ENCODE peak calls at places on chromosomes 12 and 14, in five cellular contexts. O is NCI-H2081 treated with DMSO at 0.1 percent for 48 hours, B is AG09319, P is psoas muscle, W is PC-3. J is an unnamed sample.

GRCh38 chr14:71647086-71647784 is 285.0 kb upstream of the RGS6 start:
- DNase-seq in W (peak; percentile 89), O (no peak), B (no peak), P (no peak), J (no peak)

GRCh38 chr12:111141205-111141604 is 220.8 kb upstream of the MYL2 start:
- DNase-seq in P (no peak), O (no peak), B (no peak), W (no peak), J (no peak)

GRCh38 chr14:58238252-58239247 is 6.1 kb upstream of the PSMA3 start:
- DNase-seq in P (no peak), B (no peak), O (no peak), W (no peak), J (no peak)

GRCh38 chr12:119014368-119014767 is 33.0 kb downstream of the SRRM4 start:
- DNase-seq in W (no peak), O (no peak), P (no peak), B (no peak), J (no peak)

GRCh38 chr14:56212541-56212940 is 94.3 kb downstream of the PELI2 start:
- DNase-seq in W (no peak), O (no peak), P (no peak), B (no peak), J (no peak)

GRCh38 chr14:89507926-89508460 is 91.0 kb upstream of the FOXN3 start:
- DNase-seq in P (no peak), O (no peak), B (no peak), W (peak; percentile 89), J (no peak)

GRCh38 chr12:132908145-132909029 is 21.0 kb upstream of the CHFR start:
- DNase-seq in O (peak; percentile 91), W (peak; percentile 100), P (peak; percentile 97), B (peak; percentile 94), J (peak; percentile 98)

GRCh38 chr12:49330032-49330619 is 6.9 kb downstream of the C1QL4 start:
- DNase-seq in P (no peak), B (no peak), O (no peak), W (no peak), J (no peak)

GRCh38 chr12:65868133-65868705 is 43.9 kb downstream of the HMGA2 start:
- DNase-seq in W (no peak), P (no peak), O (no peak), B (peak; percentile 80), J (no peak)

GRCh38 chr14:79965896-79966295 is 245.4 kb downstream of the DIO2 start:
- DNase-seq in P (no peak), W (peak; percentile 21), B (no peak), O (no peak), J (no peak)

GRCh38 chr12:12007001-12007712 is 63.6 kb upstream of the BCL2L14 start:
- DNase-seq in O (no peak), B (no peak), P (no peak), W (peak; percentile 64), J (no peak)

GRCh38 chr12:8030189-8030588 is 2.3 kb upstream of the FOXJ2 start:
- DNase-seq in O (no peak), P (no peak), B (no peak), W (no peak), J (no peak)

GRCh38 chr12:41287500-41287899 is 99.4 kb downstream of the PDZRN4 start:
- DNase-seq in P (no peak), B (no peak), O (no peak), W (no peak), J (no peak)

GRCh38 chr12:110928700-110929099 is 8.3 kb upstream of the MYL2 start:
- DNase-seq in W (no peak), B (no peak), O (no peak), P (peak; percentile 56), J (no peak)

GRCh38 chr14:106010783-106011182 is 484.4 kb downstream of the TMEM121 start:
- DNase-seq in W (no peak), P (no peak), B (no peak), O (no peak), J (no peak)

GRCh38 chr14:68042591-68043210 is 223.1 kb downstream of the RAD51B start:
- DNase-seq in B (no peak), O (no peak), W (peak; percentile 6), P (no peak), J (no peak)

GRCh38 chr12:66024966-66025365 is 105.6 kb downstream of the LLPH start:
- DNase-seq in P (no peak), B (no peak), O (no peak), W (peak; percentile 17), J (no peak)

GRCh38 chr14:89719371-89720075 is 235.0 kb downstream of the EFCAB11 start:
- DNase-seq in B (no peak), W (no peak), P (no peak), O (no peak), J (no peak)

GRCh38 chr12:80837342-80837978 is 100.3 kb downstream of the LIN7A start:
- DNase-seq in B (no peak), P (no peak), W (peak; percentile 51), O (peak; percentile 29), J (no peak)

GRCh38 chr12:2358986-2359658 is 306.3 kb downstream of the CACNA1C start:
- DNase-seq in B (no peak), W (no peak), P (no peak), O (no peak), J (no peak)

GRCh38 chr12:19575307-19576243 is 136.3 kb downstream of the AEBP2 start:
- DNase-seq in B (no peak), O (peak; percentile 81), W (peak; percentile 55), P (no peak), J (no peak)

GRCh38 chr12:79673334-79673733 is 17.4 kb downstream of the PAWR start:
- DNase-seq in B (no peak), O (no peak), W (peak; percentile 28), P (no peak), J (no peak)

GRCh38 chr12:130007771-130008170 is 103.9 kb upstream of the TMEM132D start:
- DNase-seq in P (no peak), W (no peak), O (no peak), B (no peak), J (no peak)

GRCh38 chr14:53912121-53912520 is 44.5 kb downstream of the BMP4 start:
- DNase-seq in O (no peak), W (no peak), B (no peak), P (no peak), J (no peak)

GRCh38 chr12:116436561-116437249 is 122.5 kb upstream of the MAP1LC3B2 start:
- DNase-seq in O (no peak), P (no peak), B (no peak), W (no peak), J (no peak)

GRCh38 chr12:123363743-123364531 is 710 bp downstream of the SBNO1 start:
- DNase-seq in W (peak; percentile 26), O (no peak), B (no peak), P (peak; percentile 70), J (peak; percentile 80)

GRCh38 chr14:76793956-76794355 is 18.7 kb downstream of the ANGEL1 start:
- DNase-seq in B (no peak), P (no peak), W (no peak), O (no peak), J (no peak)

GRCh38 chr14:52067873-52068740 is 752 bp downstream of the NID2 start:
- DNase-seq in B (no peak), P (peak; percentile 54), W (peak; percentile 26), O (no peak), J (peak; percentile 53)

GRCh38 chr12:15227004-15227679 is 5.9 kb upstream of the RERG start:
- DNase-seq in B (peak; percentile 15), O (no peak), W (peak; percentile 67), P (peak; percentile 56), J (peak; percentile 71)

GRCh38 chr14:30974628-30975027 is 50.8 kb upstream of the AP4S1 start:
- DNase-seq in B (no peak), O (no peak), P (no peak), W (peak; percentile 47), J (no peak)

GRCh38 chr14:81450100-81450531 is 50.0 kb upstream of the STON2 start:
- DNase-seq in P (peak; percentile 87), B (no peak), W (no peak), O (no peak), J (peak; percentile 52)

GRCh38 chr12:1837541-1838206 is 17.3 kb downstream of the LRTM2 start:
- DNase-seq in O (no peak), P (no peak), W (peak; percentile 35), B (no peak), J (peak; percentile 60)

GRCh38 chr14:61889914-61890351 is 127.7 kb downstream of the SNAPC1 start:
- DNase-seq in P (no peak), O (no peak), B (no peak), W (no peak), J (no peak)

GRCh38 chr12:125057708-125058107 is 7.5 kb upstream of the AACS start:
- DNase-seq in O (no peak), B (no peak), P (no peak), W (no peak), J (no peak)

GRCh38 chr14:85366226-85366625 is 163.7 kb upstream of the FLRT2 start:
- DNase-seq in W (no peak), P (no peak), B (no peak), O (no peak), J (no peak)

GRCh38 chr14:92549853-92550244 is 36.3 kb downstream of the RIN3 start:
- DNase-seq in B (peak; percentile 32), P (peak; percentile 78), W (no peak), O (no peak), J (peak; percentile 89)

GRCh38 chr14:31286456-31287293 is 79.1 kb upstream of the HECTD1 start:
- DNase-seq in P (no peak), O (no peak), B (no peak), W (peak; percentile 49), J (no peak)

GRCh38 chr12:21113266-21113665 is 17.7 kb upstream of the SLCO1B1 start:
- DNase-seq in O (no peak), B (no peak), P (no peak), W (no peak), J (no peak)

GRCh38 chr12:19223018-19223417 is 93.5 kb downstream of the PLEKHA5 start:
- DNase-seq in O (peak; percentile 71), B (no peak), P (no peak), W (peak; percentile 46), J (no peak)